ENCODE peak calls at places on chromosomes 16 and 17, in six cellular contexts. One of them, this sample, is unnamed.

GRCh38 chr16:31201511-31202401 is 804 bp downstream of the PYCARD start:
- DNase-seq in germinal center: peak; percentile 86
- DNase-seq in cerebellar cortex: peak; percentile 40
- DNase-seq in RPMI8226: peak; percentile 78
- DNase-seq in fibroblast of lung: peak; percentile 21
- DNase-seq in naive B cell: peak; percentile 78
- DNase-seq in this sample: no peak

GRCh38 chr16:35011-35775 is 18.2 kb downstream of the POLR3K start:
- DNase-seq in germinal center: peak; percentile 42
- DNase-seq in cerebellar cortex: no peak
- DNase-seq in RPMI8226: peak; percentile 46
- DNase-seq in fibroblast of lung: no peak
- DNase-seq in naive B cell: peak; percentile 79
- DNase-seq in this sample: no peak

GRCh38 chr16:69621225-69621624 is 55.5 kb downstream of the NFAT5 start:
- DNase-seq in germinal center: no peak
- DNase-seq in cerebellar cortex: no peak
- DNase-seq in RPMI8226: no peak
- DNase-seq in fibroblast of lung: no peak
- DNase-seq in naive B cell: no peak
- DNase-seq in this sample: no peak

GRCh38 chr16:86503830-86504229 is 6.5 kb upstream of the FOXF1 start:
- DNase-seq in germinal center: no peak
- DNase-seq in cerebellar cortex: no peak
- DNase-seq in RPMI8226: no peak
- DNase-seq in fibroblast of lung: no peak
- DNase-seq in naive B cell: no peak
- DNase-seq in this sample: no peak

GRCh38 chr16:51637744-51638100 is 486.7 kb upstream of the SALL1 start:
- DNase-seq in germinal center: no peak
- DNase-seq in cerebellar cortex: no peak
- DNase-seq in RPMI8226: no peak
- DNase-seq in fibroblast of lung: no peak
- DNase-seq in naive B cell: no peak
- DNase-seq in this sample: no peak

GRCh38 chr17:37848690-37849616 is 75.3 kb upstream of the TBC1D3K start:
- DNase-seq in germinal center: peak; percentile 2
- DNase-seq in cerebellar cortex: no peak
- DNase-seq in RPMI8226: peak; percentile 31
- DNase-seq in fibroblast of lung: peak; percentile 74
- DNase-seq in naive B cell: no peak
- DNase-seq in this sample: no peak

GRCh38 chr17:4747847-4748246 is 8.1 kb upstream of the CXCL16 start:
- DNase-seq in germinal center: no peak
- DNase-seq in cerebellar cortex: no peak
- DNase-seq in RPMI8226: peak; percentile 72
- DNase-seq in fibroblast of lung: no peak
- DNase-seq in naive B cell: no peak
- DNase-seq in this sample: no peak

GRCh38 chr17:48022906-48023305 is 14.7 kb downstream of the COPZ2 start:
- DNase-seq in germinal center: no peak
- DNase-seq in cerebellar cortex: no peak
- DNase-seq in RPMI8226: no peak
- DNase-seq in fibroblast of lung: no peak
- DNase-seq in naive B cell: no peak
- DNase-seq in this sample: no peak

GRCh38 chr17:17750881-17751280 is 69.6 kb downstream of the RAI1 start:
- DNase-seq in germinal center: peak; percentile 79
- DNase-seq in cerebellar cortex: no peak
- DNase-seq in RPMI8226: no peak
- DNase-seq in fibroblast of lung: no peak
- DNase-seq in naive B cell: peak; percentile 70
- DNase-seq in this sample: no peak

GRCh38 chr17:63275968-63276349 is 170.1 kb downstream of the CYB561 start:
- DNase-seq in germinal center: no peak
- DNase-seq in cerebellar cortex: no peak
- DNase-seq in RPMI8226: no peak
- DNase-seq in fibroblast of lung: peak; percentile 48
- DNase-seq in naive B cell: no peak
- DNase-seq in this sample: no peak

GRCh38 chr16:87939562-87940423 is 3.5 kb upstream of the CA5A start:
- DNase-seq in germinal center: no peak
- DNase-seq in cerebellar cortex: no peak
- DNase-seq in RPMI8226: no peak
- DNase-seq in fibroblast of lung: no peak
- DNase-seq in naive B cell: no peak
- DNase-seq in this sample: no peak

GRCh38 chr16:50627419-50627818 is 53.7 kb downstream of the SNX20 start:
- DNase-seq in germinal center: no peak
- DNase-seq in cerebellar cortex: peak; percentile 38
- DNase-seq in RPMI8226: peak; percentile 72
- DNase-seq in fibroblast of lung: peak; percentile 41
- DNase-seq in naive B cell: peak; percentile 32
- DNase-seq in this sample: no peak

GRCh38 chr16:66277311-66278070 is 89.0 kb upstream of the CDH5 start:
- DNase-seq in germinal center: no peak
- DNase-seq in cerebellar cortex: no peak
- DNase-seq in RPMI8226: no peak
- DNase-seq in fibroblast of lung: no peak
- DNase-seq in naive B cell: no peak
- DNase-seq in this sample: no peak

GRCh38 chr17:80997471-80998387 is 6.1 kb downstream of the CHMP6 start:
- DNase-seq in germinal center: no peak
- DNase-seq in cerebellar cortex: no peak
- DNase-seq in RPMI8226: no peak
- DNase-seq in fibroblast of lung: no peak
- DNase-seq in naive B cell: no peak
- DNase-seq in this sample: no peak

GRCh38 chr17:75182319-75182568 is 515 bp downstream of the SUMO2 start:
- DNase-seq in germinal center: no peak
- DNase-seq in cerebellar cortex: no peak
- DNase-seq in RPMI8226: no peak
- DNase-seq in fibroblast of lung: no peak
- DNase-seq in naive B cell: no peak
- DNase-seq in this sample: no peak

GRCh38 chr17:50039058-50039457 is 16.9 kb upstream of the ITGA3 start:
- DNase-seq in germinal center: no peak
- DNase-seq in cerebellar cortex: no peak
- DNase-seq in RPMI8226: no peak
- DNase-seq in fibroblast of lung: no peak
- DNase-seq in naive B cell: no peak
- DNase-seq in this sample: no peak

GRCh38 chr17:41491476-41491875 is 1.8 kb upstream of the KRT36 start:
- DNase-seq in germinal center: no peak
- DNase-seq in cerebellar cortex: no peak
- DNase-seq in RPMI8226: no peak
- DNase-seq in fibroblast of lung: no peak
- DNase-seq in naive B cell: no peak
- DNase-seq in this sample: no peak

This sample was measured in iPS DF 6.9.